ENCODE peak calls at places on chromosomes 5 and 9, in ten cellular contexts. P is prostate gland; V is tibial nerve; D is right cardiac atrium; S is neural progenitor cell; M is CD4-positive, CD25-positive, alpha-beta regulatory T cell; L is mesenchymal stem cell; U is AG04450; C is neuronal stem cell; X is endodermal cell. E is an unnamed sample.

GRCh38 chr5:38825494-38825893 is 20.3 kb upstream of the OSMR start:
- DNase-seq in P (no peak), V (no peak), D (no peak), S (no peak), M (no peak), L (peak), U (no peak), C (no peak), X (no peak), E (no peak)

GRCh38 chr5:112640495-112640894 is 97.2 kb upstream of the APC start:
- DNase-seq in P (no peak), V (no peak), D (no peak), S (no peak), M (no peak), L (no peak), U (no peak), C (no peak), X (no peak), E (no peak)

GRCh38 chr9:127568971-127569818 is 42.9 kb upstream of the STXBP1 start:
- DNase-seq in P (peak), V (peak), D (peak), S (peak), M (peak), L (peak), U (peak), C (peak), X (peak), E (peak)

GRCh38 chr5:59756373-59757035 is 137.0 kb downstream of the PDE4D start:
- DNase-seq in P (no peak), V (no peak), D (no peak), S (no peak), M (no peak), L (no peak), U (no peak), C (no peak), X (no peak), E (no peak)

GRCh38 chr9:70111042-70111602 is 67.5 kb downstream of the MAMDC2 start:
- DNase-seq in P (peak), V (peak), D (peak), S (peak), M (peak), L (peak), U (peak), C (peak), X (peak), E (peak)

GRCh38 chr9:120299785-120300184 is 280.2 kb downstream of the CDK5RAP2 start:
- DNase-seq in P (no peak), V (no peak), D (no peak), S (peak), M (no peak), L (no peak), U (no peak), C (no peak), X (peak), E (no peak)

GRCh38 chr9:128115187-128116103 is 12.1 kb downstream of the PTGES2 start:
- DNase-seq in P (no peak), V (no peak), D (peak), S (no peak), M (no peak), L (no peak), U (no peak), C (no peak), X (peak), E (peak)

GRCh38 chr5:166073921-166074838 is 2217.3 kb upstream of the WWC1 start:
- DNase-seq in P (no peak), V (no peak), D (no peak), S (peak), M (no peak), L (no peak), U (no peak), C (peak), X (peak), E (no peak)

GRCh38 chr5:95761771-95762680 is 30.9 kb downstream of the RHOBTB3 start:
- DNase-seq in P (no peak), V (no peak), D (no peak), S (no peak), M (no peak), L (peak), U (peak), C (no peak), X (no peak), E (no peak)

GRCh38 chr5:107671742-107672211 is 1.0 kb upstream of the EFNA5 start:
- DNase-seq in P (no peak), V (no peak), D (peak), S (peak), M (no peak), L (peak), U (no peak), C (peak), X (peak), E (no peak)

DNA sequence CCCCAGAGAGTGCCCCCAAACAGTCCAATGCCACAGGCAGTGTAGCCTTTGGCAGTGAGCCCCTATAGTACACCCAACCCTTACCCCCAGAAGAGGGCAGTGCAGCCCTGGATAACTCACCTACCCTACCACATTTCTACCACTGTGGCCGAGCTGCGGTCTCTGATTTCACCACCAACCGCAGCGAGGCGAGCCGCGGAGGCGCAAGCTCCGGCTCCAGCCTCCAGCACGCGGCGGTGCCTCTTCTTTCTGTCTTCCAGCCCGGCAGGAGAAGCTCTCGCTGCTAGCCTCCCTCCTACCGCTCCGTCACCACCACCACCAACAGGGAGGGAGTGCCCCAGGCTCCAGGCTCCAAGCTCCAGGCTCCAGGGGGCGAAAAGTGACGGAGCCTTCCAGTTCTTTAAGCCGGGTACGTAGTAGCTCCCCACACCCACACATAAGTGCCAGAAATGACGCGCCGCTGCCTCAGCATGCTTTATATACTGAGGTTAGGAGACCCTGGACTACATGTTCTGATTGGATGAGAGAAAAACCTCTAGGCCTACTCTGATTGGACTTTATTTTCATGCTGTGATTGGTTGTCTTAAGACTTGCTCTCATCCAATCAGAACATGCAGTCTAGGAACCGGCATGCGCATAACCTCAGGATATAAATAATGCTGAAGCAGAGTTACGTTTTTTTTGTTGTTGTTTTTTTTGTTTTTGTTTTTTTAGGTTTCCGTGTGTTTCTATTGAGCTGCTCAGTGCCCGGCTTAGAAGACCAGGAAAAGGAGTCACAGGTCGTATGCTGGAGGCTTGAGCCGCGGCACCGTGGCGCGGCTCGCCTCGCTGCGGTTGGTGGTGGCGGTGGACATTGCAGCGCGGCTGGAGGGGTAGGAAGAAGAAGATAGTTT is at the start of gene PCAT7:
- DNase-seq in P (peak), V (no peak), D (no peak), S (peak), M (no peak), L (peak), U (no peak), C (peak), X (peak), E (peak)
- H3K27ac ChIP-seq in P (peak), V (peak), D (no peak), S (peak), M (no peak), L (peak), U (no peak), C (peak), X (peak), E (no peak)

DNA sequence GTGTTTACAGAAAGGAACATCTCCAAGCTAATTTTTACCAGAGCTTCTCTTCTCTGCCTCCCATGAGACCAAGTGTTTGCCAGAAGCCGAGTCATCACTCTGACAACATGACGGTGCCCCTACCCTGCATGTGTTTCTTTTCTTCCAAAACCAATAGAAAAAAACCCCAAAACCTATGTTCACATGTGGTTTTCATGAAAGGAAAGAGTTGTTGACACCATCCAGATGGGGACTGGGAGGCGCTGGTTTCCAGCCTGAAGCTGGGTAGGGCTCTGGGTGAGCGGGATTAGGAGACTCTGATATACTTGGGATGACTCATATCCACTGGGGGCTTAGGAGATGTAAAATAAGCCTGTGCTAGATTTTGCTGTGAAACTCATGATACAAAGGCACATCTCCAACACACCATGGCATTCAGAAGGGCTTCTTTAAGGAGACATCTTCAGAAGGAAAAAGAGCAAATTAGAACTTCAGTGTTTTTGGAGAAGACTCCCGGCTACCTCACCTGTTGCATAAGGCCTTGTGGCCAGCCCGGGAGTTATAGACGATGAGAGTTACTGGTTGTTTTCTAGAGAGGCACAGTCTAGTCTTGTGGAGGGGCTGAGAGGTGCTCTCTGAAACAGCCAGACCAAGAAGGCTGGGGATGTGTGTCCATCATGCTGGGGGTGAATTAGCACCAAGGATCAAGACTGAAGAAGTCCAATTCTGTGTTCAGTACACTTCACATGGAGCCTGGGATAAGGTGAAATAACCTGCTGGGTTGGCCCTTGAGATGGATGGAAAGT is 108.9 kb upstream of the LHFPL2 start:
- DNase-seq in P (no peak), V (peak), D (peak), S (no peak), M (no peak), L (peak), U (peak), C (no peak), X (no peak), E (no peak)
- H3K4me3 ChIP-seq in P (no peak), V (no peak), D (no peak), S (no peak), M (no peak), L (peak), U (no peak), C (no peak), X (no peak), E (no peak)

GRCh38 chr5:145978672-145979071 is 42.3 kb downstream of the SH3RF2 start:
- DNase-seq in P (no peak), V (no peak), D (no peak), S (no peak), M (no peak), L (no peak), U (no peak), C (no peak), X (no peak), E (peak)
- H3K27ac ChIP-seq in P (no peak), V (no peak), D (no peak), S (no peak), M (no peak), L (peak), U (no peak), C (no peak), X (no peak), E (peak)

DNA sequence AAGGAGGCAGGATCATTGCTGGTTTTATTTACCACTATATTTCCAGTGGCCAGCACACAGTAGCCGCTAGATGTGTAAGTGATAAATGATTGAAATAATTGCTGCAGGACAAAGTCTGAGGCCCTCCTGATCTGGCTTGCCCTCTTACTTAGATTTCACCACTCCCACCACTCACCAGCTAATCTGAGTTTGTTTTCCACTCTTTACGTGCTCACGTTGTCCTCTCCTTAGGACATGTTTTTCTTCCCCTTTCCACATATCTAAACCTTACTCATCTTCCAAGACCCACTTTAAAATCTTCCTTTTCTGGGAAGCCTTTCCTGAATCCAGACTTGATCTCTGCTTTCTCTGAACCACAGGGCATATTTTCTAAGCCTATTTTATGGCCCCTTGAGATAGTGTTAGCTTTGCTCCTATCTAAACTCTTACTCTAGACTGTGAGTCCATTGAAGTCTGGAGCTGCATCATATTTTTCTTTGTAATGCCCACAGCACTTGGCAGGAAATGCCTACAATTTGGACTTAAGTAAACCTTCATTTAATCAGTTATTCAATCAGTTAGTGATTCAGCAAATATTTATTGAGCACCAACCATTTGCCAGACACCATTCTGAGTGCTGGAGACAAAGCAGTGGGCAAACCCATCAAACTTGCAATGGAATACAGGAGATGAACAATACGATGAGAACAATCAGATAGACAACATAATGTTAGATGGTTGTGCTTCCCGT is 2.4 kb downstream of the TLR4 start:
- DNase-seq in P (no peak), V (no peak), D (no peak), S (no peak), M (no peak), L (peak), U (no peak), C (no peak), X (no peak), E (no peak)
- H3K4me3 ChIP-seq in P (no peak), V (peak), D (peak), S (no peak), M (no peak), L (peak), U (no peak), C (no peak), X (no peak), E (peak)

DNA sequence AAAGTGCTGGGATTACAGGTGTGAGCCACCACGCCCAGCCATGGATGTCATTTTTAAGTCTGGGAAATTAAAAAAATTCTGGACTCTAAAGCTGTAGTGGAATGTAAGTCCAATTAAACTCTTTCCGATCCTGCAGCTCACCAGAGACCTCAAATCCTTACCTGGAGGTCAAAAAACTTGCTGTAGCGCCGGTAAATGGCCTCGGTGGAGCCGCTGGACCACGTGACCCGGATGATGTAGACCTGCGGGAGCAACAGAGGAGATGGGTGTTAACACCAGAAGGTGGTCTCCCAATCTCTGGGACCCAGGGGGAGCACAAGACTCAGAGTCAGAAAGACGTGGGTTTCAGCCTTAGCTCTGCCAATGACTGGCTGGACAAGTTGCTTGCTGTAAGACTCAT is 32.1 kb downstream of the SH3PXD2B start:
- DNase-seq in P (no peak), V (no peak), D (no peak), S (no peak), M (no peak), L (no peak), U (no peak), C (no peak), X (no peak), E (no peak)
- H3K27ac ChIP-seq in P (peak), V (peak), D (no peak), S (no peak), M (no peak), L (no peak), U (no peak), C (no peak), X (no peak), E (no peak)

DNA sequence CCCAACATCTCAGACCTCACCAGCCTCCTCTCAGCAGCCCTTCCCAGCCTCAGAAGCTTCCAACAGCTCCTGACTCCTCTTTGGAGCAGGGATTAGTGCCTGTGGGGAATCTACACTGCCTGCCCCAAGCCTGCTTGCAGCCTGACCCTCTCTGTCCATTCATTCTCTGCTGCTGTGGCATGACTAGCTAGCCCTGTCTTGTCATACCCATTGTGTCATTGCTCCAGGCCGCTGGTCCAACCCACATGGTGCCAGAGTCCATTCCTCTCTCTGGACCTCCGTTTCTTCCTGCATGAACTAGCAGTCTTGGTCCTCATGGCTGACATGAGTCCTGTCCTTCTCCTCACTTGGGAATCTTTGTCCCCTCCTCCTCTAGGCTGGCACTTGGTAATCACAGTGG is 12.8 kb upstream of the RXRA start:
- DNase-seq in P (no peak), V (no peak), D (no peak), S (no peak), M (no peak), L (no peak), U (no peak), C (no peak), X (no peak), E (no peak)
- H3K4me3 ChIP-seq in P (no peak), V (no peak), D (no peak), S (no peak), M (no peak), L (no peak), U (no peak), C (no peak), X (no peak), E (no peak)

GRCh38 chr5:175032013-175032412 is 307.6 kb downstream of the MSX2 start:
- DNase-seq in P (no peak), V (no peak), D (no peak), S (no peak), M (no peak), L (no peak), U (no peak), C (no peak), X (no peak), E (no peak)
- H3K27ac ChIP-seq in P (no peak), V (no peak), D (no peak), S (no peak), M (no peak), L (no peak), U (no peak), C (no peak), X (no peak), E (no peak)

GRCh38 chr9:98057095-98057799 is 715 bp downstream of the NANS start:
- DNase-seq in P (no peak), V (peak), D (no peak), S (peak), M (no peak), L (peak), U (no peak), C (no peak), X (no peak), E (no peak)
- H3K4me3 ChIP-seq in P (peak), V (peak), D (peak), S (peak), M (peak), L (peak), U (peak), C (peak), X (peak), E (peak)

GRCh38 chr5:88876714-88877113 is 6.3 kb downstream of the MEF2C start:
- DNase-seq in P (no peak), V (no peak), D (no peak), S (no peak), M (no peak), L (no peak), U (no peak), C (no peak), X (no peak), E (no peak)

GRCh38 chr5:88879724-88880123 is 3.3 kb downstream of the MEF2C start:
- DNase-seq in P (no peak), V (no peak), D (no peak), S (peak), M (no peak), L (no peak), U (no peak), C (no peak), X (no peak), E (no peak)

GRCh38 chr5:88880196-88880595 is 2.8 kb downstream of the MEF2C start:
- DNase-seq in P (no peak), V (no peak), D (no peak), S (no peak), M (no peak), L (no peak), U (no peak), C (no peak), X (no peak), E (no peak)

GRCh38 chr5:88877826-88878225 is 5.2 kb downstream of the MEF2C start:
- DNase-seq in P (no peak), V (no peak), D (no peak), S (no peak), M (no peak), L (no peak), U (no peak), C (no peak), X (no peak), E (no peak)

DNA sequence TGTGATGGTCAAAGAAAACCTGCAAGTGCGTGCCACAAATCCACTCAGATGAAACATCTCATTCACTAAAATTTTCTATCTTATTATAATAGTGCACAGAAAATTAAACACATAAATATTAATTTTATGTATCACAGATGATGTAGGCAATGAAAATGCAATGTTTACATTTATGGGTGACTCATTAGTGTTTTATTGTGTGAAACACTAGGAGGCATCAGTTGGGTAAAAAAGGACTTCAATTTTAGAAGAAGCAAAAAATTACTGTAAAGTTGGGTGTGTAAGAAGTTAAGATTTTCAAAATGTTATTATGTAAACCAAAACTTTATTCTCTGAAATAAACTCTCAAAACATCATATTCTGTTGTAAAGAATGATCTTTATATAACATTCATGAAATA is 4.0 kb downstream of the MEF2C start:
- DNase-seq in P (no peak), V (no peak), D (no peak), S (no peak), M (no peak), L (peak), U (no peak), C (no peak), X (no peak), E (no peak)
- H3K27ac ChIP-seq in P (no peak), V (no peak), D (no peak), S (no peak), M (no peak), L (no peak), U (no peak), C (no peak), X (no peak), E (peak)

E was measured in thyroid gland.